ENCODE peak calls at places on chromosomes 12 and 14, in eight cellular contexts. J, Z, I, H, N, V, C and M are unnamed samples.
A peak's percentile ranks its signal among the peaks of the same experiment; 100 is the strongest.

GRCh38 chr12:6917491-6918231 is 3.3 kb downstream of the ENO2 start:
- DNase-seq in H (no peak), J (no peak), C (no peak), Z (no peak), V (no peak), I (no peak), N (no peak), M (peak; percentile 68)

GRCh38 chr14:62002636-62003035 is 240.4 kb downstream of the SNAPC1 start:
- DNase-seq in C (no peak), H (no peak), J (no peak), I (no peak), Z (no peak), N (no peak), V (peak; percentile 4), M (no peak)

GRCh38 chr14:95047754-95048153 is 109.6 kb downstream of the DICER1 start:
- DNase-seq in C (no peak), V (no peak), H (no peak), N (no peak), Z (no peak), J (no peak), I (peak; percentile 45), M (no peak)

GRCh38 chr12:123071401-123072304 is 79.2 kb downstream of the PITPNM2 start:
- DNase-seq in V (peak; percentile 25), J (no peak), Z (no peak), N (no peak), I (peak; percentile 89), C (no peak), H (no peak), M (peak; percentile 84)

GRCh38 chr12:88750867-88751543 is 170.7 kb upstream of the KITLG start:
- DNase-seq in J (no peak), C (no peak), I (no peak), H (no peak), V (no peak), Z (no peak), N (no peak), M (no peak)

GRCh38 chr12:39867631-39868030 is 238.2 kb downstream of the SLC2A13 start:
- DNase-seq in N (no peak), J (no peak), H (no peak), C (no peak), Z (no peak), V (no peak), I (no peak), M (no peak)

GRCh38 chr14:33073023-33073422 is 134.3 kb downstream of the NPAS3 start:
- DNase-seq in Z (no peak), J (no peak), V (no peak), C (no peak), N (no peak), H (no peak), I (no peak), M (no peak)

GRCh38 chr14:104140463-104141331 is 2.3 kb downstream of the KIF26A start:
- DNase-seq in H (peak; percentile 24), C (no peak), J (no peak), Z (no peak), N (no peak), V (no peak), I (peak; percentile 55), M (peak; percentile 73)

GRCh38 chr14:67940894-67941455 is 121.4 kb downstream of the RAD51B start:
- DNase-seq in Z (no peak), H (no peak), V (peak; percentile 91), I (no peak), C (no peak), J (no peak), N (peak; percentile 73), M (no peak)

GRCh38 chr12:110693731-110694130 is 4.8 kb upstream of the HVCN1 start:
- DNase-seq in C (no peak), N (no peak), H (no peak), Z (no peak), I (peak; percentile 74), J (no peak), V (peak; percentile 61), M (no peak)

GRCh38 chr14:103820382-103820781 is 27.0 kb downstream of the PPP1R13B start:
- DNase-seq in J (no peak), Z (no peak), H (no peak), I (no peak), N (no peak), C (no peak), V (no peak), M (no peak)